ENCODE peak calls at places on chromosomes 3 and 15, in ten cellular contexts. Y, R, H, E, W, X, A, M, S and I are unnamed samples.

GRCh38 chr3:72679540-72680198 is 168.6 kb downstream of the SHQ1 start:
- DNase-seq in Y (no peak), R (no peak), H (no peak), E (no peak), W (no peak), X (no peak), A (no peak), M (no peak), S (no peak), I (no peak)

GRCh38 chr3:51434746-51435323 is 43.8 kb downstream of the RBM15B start:
- DNase-seq in Y (no peak), R (peak), H (peak), E (peak), W (peak), X (peak), A (no peak), M (no peak), S (no peak), I (peak)

GRCh38 chr3:147656023-147656422 is 246.9 kb downstream of the ZIC1 start:
- DNase-seq in Y (no peak), R (no peak), H (no peak), E (no peak), W (no peak), X (no peak), A (no peak), M (no peak), S (no peak), I (no peak)

GRCh38 chr3:86801921-86802320 is 189.0 kb downstream of the VGLL3 start:
- DNase-seq in Y (no peak), R (no peak), H (no peak), E (no peak), W (no peak), X (no peak), A (no peak), M (no peak), S (no peak), I (no peak)

GRCh38 chr3:102733811-102734574 is 299.2 kb downstream of the ZPLD1 start:
- DNase-seq in Y (no peak), R (no peak), H (no peak), E (peak), W (no peak), X (no peak), A (no peak), M (no peak), S (no peak), I (no peak)

GRCh38 chr15:68186671-68187397 is 18.3 kb downstream of the CALML4 start:
- DNase-seq in Y (no peak), R (no peak), H (no peak), E (no peak), W (no peak), X (no peak), A (no peak), M (no peak), S (no peak), I (no peak)

GRCh38 chr3:181383760-181384159 is 328.0 kb upstream of the SOX2 start:
- DNase-seq in Y (no peak), R (no peak), H (no peak), E (peak), W (no peak), X (no peak), A (no peak), M (no peak), S (no peak), I (no peak)

GRCh38 chr3:14170569-14171159 is 7.7 kb downstream of the XPC start:
- DNase-seq in Y (no peak), R (no peak), H (no peak), E (no peak), W (no peak), X (no peak), A (no peak), M (no peak), S (no peak), I (no peak)

GRCh38 chr3:178444416-178444815 is 91.8 kb upstream of the KCNMB2 start:
- DNase-seq in Y (no peak), R (no peak), H (no peak), E (no peak), W (no peak), X (no peak), A (no peak), M (no peak), S (no peak), I (no peak)

GRCh38 chr15:42344763-42345162 is 14.5 kb upstream of the CAPN3 start:
- DNase-seq in Y (no peak), R (no peak), H (no peak), E (no peak), W (no peak), X (no peak), A (no peak), M (no peak), S (no peak), I (no peak)

GRCh38 chr15:101378879-101379278 is 83.8 kb upstream of the SNRPA1 start:
- DNase-seq in Y (no peak), R (no peak), H (no peak), E (no peak), W (no peak), X (no peak), A (no peak), M (peak), S (no peak), I (no peak)

DNA sequence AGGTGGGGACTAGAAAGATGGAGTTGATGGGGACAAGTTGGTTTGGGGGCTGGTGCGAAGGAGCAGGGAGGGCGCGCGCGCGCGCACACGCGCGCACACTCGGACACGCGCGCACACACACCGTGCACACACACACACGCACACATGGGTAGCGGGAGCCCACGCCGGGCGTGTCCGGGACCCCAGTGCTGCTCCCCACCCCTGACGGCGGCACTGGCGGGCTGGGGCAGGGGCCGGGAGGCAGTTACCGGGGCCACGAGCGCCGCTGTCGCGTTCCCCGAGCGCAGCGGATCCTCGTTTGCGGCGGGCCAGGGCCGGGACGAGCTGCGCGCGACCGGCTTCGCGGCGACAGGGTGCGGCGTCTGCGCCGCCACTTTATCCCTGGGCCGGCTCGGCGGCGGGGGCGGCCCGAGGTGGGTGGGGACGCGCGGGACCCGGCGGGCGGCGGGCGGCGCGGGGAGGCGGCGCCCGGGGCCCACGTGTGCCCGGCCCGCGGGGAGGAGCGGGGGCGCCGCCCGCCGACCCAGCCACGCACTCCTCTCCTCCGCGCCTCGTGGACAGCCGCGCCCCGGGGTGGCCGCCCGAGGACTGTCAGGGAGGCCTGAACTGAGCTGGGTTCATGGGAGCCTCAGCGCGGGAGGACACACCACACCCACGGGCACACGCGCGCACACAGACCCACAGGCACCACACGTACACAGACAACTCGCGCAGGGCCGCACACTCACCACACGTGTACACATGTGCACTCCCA is 698 bp upstream of the MGLL start:
- DNase-seq in Y (no peak), R (no peak), H (peak), E (peak), W (peak), X (no peak), A (peak), M (peak), S (no peak), I (no peak)
- TF ChIP-seq POLR2AphosphoS5 in Y (no peak), R (no peak), H (no peak), E (no peak), W (no peak), X (no peak), A (no peak), M (peak), S (no peak), I (no peak)

DNA sequence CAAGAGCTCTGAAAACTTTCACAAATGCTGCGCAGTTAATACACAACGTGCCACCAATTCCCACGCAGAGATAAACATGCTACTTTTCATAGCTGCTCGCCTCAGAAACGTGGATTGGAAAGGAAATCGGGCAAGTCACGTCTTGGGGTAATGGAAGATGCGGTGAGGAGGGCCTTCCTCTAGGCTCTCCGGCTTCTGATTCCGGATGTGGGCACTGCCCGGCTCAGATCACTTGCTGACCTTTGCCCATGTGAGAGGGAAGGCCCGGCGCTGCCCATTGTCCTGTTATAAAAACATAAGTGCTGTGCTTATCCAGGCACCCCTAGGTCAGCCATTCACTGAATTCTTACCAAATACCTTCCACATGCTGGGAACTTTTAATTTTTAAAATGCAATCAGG is 1.9 kb downstream of the ST8SIA2 start:
- DNase-seq in Y (no peak), R (no peak), H (no peak), E (no peak), W (no peak), X (no peak), A (no peak), M (no peak), S (no peak), I (no peak)
- H3K4me3 ChIP-seq in Y (no peak), R (no peak), H (no peak), E (peak), W (no peak), X (no peak), A (no peak), M (no peak), S (no peak), I (no peak)

DNA sequence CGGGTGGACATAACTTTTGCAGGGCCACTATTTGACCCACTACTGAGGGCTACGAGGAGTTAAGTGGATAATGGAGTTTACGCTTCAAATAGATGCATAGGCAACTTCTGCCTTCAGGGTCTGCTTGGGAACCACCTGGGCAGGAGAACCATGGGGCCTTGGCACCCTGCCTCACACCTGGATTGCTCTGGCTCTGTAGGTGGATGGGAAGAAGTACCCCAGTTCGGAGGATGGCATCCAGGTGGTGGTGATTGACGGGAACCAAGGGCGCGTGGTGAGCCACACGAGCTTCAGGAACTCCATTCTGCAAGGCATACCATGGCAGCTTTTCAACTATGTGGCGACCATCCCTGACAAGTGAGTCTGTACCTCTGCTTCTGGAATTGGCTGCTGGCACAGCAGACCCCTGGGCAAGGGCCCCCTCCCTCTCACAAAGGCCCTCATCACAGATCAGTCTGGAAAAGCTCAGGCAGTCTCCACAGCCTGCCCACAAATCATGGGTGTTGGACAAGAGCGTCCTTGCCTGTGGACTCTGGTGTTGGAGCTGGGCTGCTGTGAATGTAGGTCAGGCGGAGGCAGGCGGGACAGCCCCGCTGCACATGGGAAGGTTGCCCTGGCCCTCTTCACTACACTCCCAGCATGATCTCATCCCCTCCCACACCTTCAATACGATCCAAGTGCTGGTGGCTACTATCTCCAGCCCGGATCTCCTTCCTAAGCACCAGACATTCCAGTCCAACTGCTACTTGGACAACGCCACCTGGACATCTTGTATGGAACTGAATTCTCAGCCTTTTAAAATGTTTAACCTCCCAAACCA is 46.7 kb downstream of the MESD start:
- DNase-seq in Y (peak), R (peak), H (no peak), E (no peak), W (no peak), X (no peak), A (peak), M (no peak), S (no peak), I (no peak)
- TF ChIP-seq POLR2AphosphoS5 in Y (no peak), R (peak), H (peak), E (no peak), W (no peak), X (no peak), A (peak), M (no peak), S (no peak), I (no peak)

GRCh38 chr15:88705769-88706165 is 67.0 kb downstream of the ISG20 start:
- DNase-seq in Y (no peak), R (no peak), H (no peak), E (no peak), W (no peak), X (no peak), A (peak), M (no peak), S (no peak), I (no peak)

GRCh38 chr15:88702983-88703382 is 64.2 kb downstream of the ISG20 start:
- DNase-seq in Y (no peak), R (no peak), H (no peak), E (no peak), W (no peak), X (no peak), A (no peak), M (no peak), S (no peak), I (no peak)

GRCh38 chr15:88707766-88708165 is 69.0 kb downstream of the ISG20 start:
- DNase-seq in Y (no peak), R (no peak), H (no peak), E (no peak), W (no peak), X (no peak), A (no peak), M (no peak), S (no peak), I (no peak)

GRCh38 chr15:88703533-88703932 is 64.7 kb downstream of the ISG20 start:
- DNase-seq in Y (no peak), R (no peak), H (no peak), E (no peak), W (no peak), X (no peak), A (no peak), M (no peak), S (no peak), I (no peak)

GRCh38 chr15:88704791-88705768 is 66.3 kb downstream of the ISG20 start:
- DNase-seq in Y (no peak), R (peak), H (peak), E (peak), W (peak), X (no peak), A (peak), M (no peak), S (no peak), I (no peak)
- H3K4me3 ChIP-seq in Y (peak), R (peak), H (peak), E (peak), W (no peak), X (no peak), A (peak), M (peak), S (peak), I (peak)